ENCODE peak calls at places on chromosomes 5 and 9, in ten cellular contexts. One of them, this sample, is unnamed.

GRCh38 chr5:93596676-93597441 is 13.8 kb downstream of the NR2F1 start:
- DNase-seq in T-helper 1 cell: no peak
- DNase-seq in activated naive CD4-positive, alpha-beta T cell treated with anti-CD3 and anti-CD28 coated beads, Interleukin-2, amount 10 ng/mL, durations not matched to agents 7 days and 5 days: no peak
- DNase-seq in occipital lobe: no peak
- DNase-seq in OCI-LY7: peak
- DNase-seq in hypothalamus: no peak
- DNase-seq in EH: no peak
- DNase-seq in non-pigmented ciliary epithelial cell: no peak
- DNase-seq in HTR-8/SVneo: no peak
- DNase-seq in midbrain: no peak
- DNase-seq in this sample: no peak

GRCh38 chr9:5994486-5994885 is 20.9 kb downstream of the RANBP6 start:
- DNase-seq in midbrain: no peak
- DNase-seq in hypothalamus: no peak
- DNase-seq in EH: no peak
- DNase-seq in T-helper 1 cell: no peak
- DNase-seq in HTR-8/SVneo: no peak
- DNase-seq in occipital lobe: no peak
- DNase-seq in non-pigmented ciliary epithelial cell: no peak
- DNase-seq in activated naive CD4-positive, alpha-beta T cell treated with anti-CD3 and anti-CD28 coated beads, Interleukin-2, amount 10 ng/mL, durations not matched to agents 7 days and 5 days: no peak
- DNase-seq in OCI-LY7: no peak
- DNase-seq in this sample: no peak

GRCh38 chr5:142783601-142784291 is 13.6 kb downstream of the ARHGAP26 start:
- DNase-seq in HTR-8/SVneo: no peak
- DNase-seq in non-pigmented ciliary epithelial cell: no peak
- DNase-seq in occipital lobe: no peak
- DNase-seq in T-helper 1 cell: peak
- DNase-seq in OCI-LY7: no peak
- DNase-seq in hypothalamus: no peak
- DNase-seq in EH: no peak
- DNase-seq in activated naive CD4-positive, alpha-beta T cell treated with anti-CD3 and anti-CD28 coated beads, Interleukin-2, amount 10 ng/mL, durations not matched to agents 7 days and 5 days: peak
- DNase-seq in midbrain: peak
- DNase-seq in this sample: no peak

GRCh38 chr9:127751269-127752054 is 16.4 kb upstream of the TOR2A start:
- DNase-seq in activated naive CD4-positive, alpha-beta T cell treated with anti-CD3 and anti-CD28 coated beads, Interleukin-2, amount 10 ng/mL, durations not matched to agents 7 days and 5 days: peak
- DNase-seq in occipital lobe: no peak
- DNase-seq in HTR-8/SVneo: no peak
- DNase-seq in OCI-LY7: no peak
- DNase-seq in EH: peak
- DNase-seq in midbrain: no peak
- DNase-seq in T-helper 1 cell: no peak
- DNase-seq in hypothalamus: no peak
- DNase-seq in non-pigmented ciliary epithelial cell: no peak
- DNase-seq in this sample: no peak

GRCh38 chr5:123528059-123528458 is 16.1 kb downstream of the CSNK1G3 start:
- DNase-seq in hypothalamus: no peak
- DNase-seq in T-helper 1 cell: no peak
- DNase-seq in OCI-LY7: no peak
- DNase-seq in activated naive CD4-positive, alpha-beta T cell treated with anti-CD3 and anti-CD28 coated beads, Interleukin-2, amount 10 ng/mL, durations not matched to agents 7 days and 5 days: no peak
- DNase-seq in non-pigmented ciliary epithelial cell: no peak
- DNase-seq in midbrain: no peak
- DNase-seq in HTR-8/SVneo: no peak
- DNase-seq in EH: no peak
- DNase-seq in occipital lobe: no peak
- DNase-seq in this sample: no peak

GRCh38 chr5:149799119-149799623 is 69.1 kb downstream of the PPARGC1B start:
- DNase-seq in hypothalamus: no peak
- DNase-seq in HTR-8/SVneo: peak
- DNase-seq in non-pigmented ciliary epithelial cell: peak
- DNase-seq in EH: peak
- DNase-seq in T-helper 1 cell: no peak
- DNase-seq in OCI-LY7: no peak
- DNase-seq in midbrain: no peak
- DNase-seq in activated naive CD4-positive, alpha-beta T cell treated with anti-CD3 and anti-CD28 coated beads, Interleukin-2, amount 10 ng/mL, durations not matched to agents 7 days and 5 days: no peak
- DNase-seq in occipital lobe: no peak
- DNase-seq in this sample: peak

GRCh38 chr9:123049589-123050222 is 16.2 kb downstream of the GPR21 start:
- DNase-seq in HTR-8/SVneo: peak
- DNase-seq in hypothalamus: no peak
- DNase-seq in activated naive CD4-positive, alpha-beta T cell treated with anti-CD3 and anti-CD28 coated beads, Interleukin-2, amount 10 ng/mL, durations not matched to agents 7 days and 5 days: no peak
- DNase-seq in OCI-LY7: no peak
- DNase-seq in T-helper 1 cell: no peak
- DNase-seq in non-pigmented ciliary epithelial cell: no peak
- DNase-seq in midbrain: no peak
- DNase-seq in occipital lobe: no peak
- DNase-seq in EH: peak
- DNase-seq in this sample: peak

GRCh38 chr5:55160493-55161209 is 680 bp downstream of the GPX8 start:
- DNase-seq in occipital lobe: no peak
- DNase-seq in midbrain: no peak
- DNase-seq in non-pigmented ciliary epithelial cell: peak
- DNase-seq in activated naive CD4-positive, alpha-beta T cell treated with anti-CD3 and anti-CD28 coated beads, Interleukin-2, amount 10 ng/mL, durations not matched to agents 7 days and 5 days: no peak
- DNase-seq in hypothalamus: no peak
- DNase-seq in T-helper 1 cell: no peak
- DNase-seq in HTR-8/SVneo: peak
- DNase-seq in EH: peak
- DNase-seq in OCI-LY7: no peak
- DNase-seq in this sample: peak

GRCh38 chr5:167720676-167721260 is 570.7 kb upstream of the WWC1 start:
- DNase-seq in hypothalamus: no peak
- DNase-seq in midbrain: no peak
- DNase-seq in HTR-8/SVneo: no peak
- DNase-seq in occipital lobe: no peak
- DNase-seq in T-helper 1 cell: no peak
- DNase-seq in EH: peak
- DNase-seq in activated naive CD4-positive, alpha-beta T cell treated with anti-CD3 and anti-CD28 coated beads, Interleukin-2, amount 10 ng/mL, durations not matched to agents 7 days and 5 days: no peak
- DNase-seq in OCI-LY7: no peak
- DNase-seq in non-pigmented ciliary epithelial cell: no peak
- DNase-seq in this sample: no peak

GRCh38 chr5:5985332-5985731 is 393.0 kb downstream of the MED10 start:
- DNase-seq in HTR-8/SVneo: no peak
- DNase-seq in activated naive CD4-positive, alpha-beta T cell treated with anti-CD3 and anti-CD28 coated beads, Interleukin-2, amount 10 ng/mL, durations not matched to agents 7 days and 5 days: no peak
- DNase-seq in occipital lobe: no peak
- DNase-seq in OCI-LY7: no peak
- DNase-seq in hypothalamus: no peak
- DNase-seq in midbrain: no peak
- DNase-seq in EH: no peak
- DNase-seq in T-helper 1 cell: no peak
- DNase-seq in non-pigmented ciliary epithelial cell: no peak
- DNase-seq in this sample: no peak

This sample was measured in AG09309.